ENCODE peak calls at places on chromosome 9, in six cellular contexts. Z is tibial nerve, P is IMR-90, W is HCT116, Q is right lobe of liver, N is heart left ventricle. E is an unnamed sample.
A peak's percentile ranks its signal among the peaks of the same experiment; 100 is the strongest.

GRCh38 chr9:32543047-32543446 is 9.1 kb upstream of the SMIM27 start:
- DNase-seq in Z (no peak), P (no peak), W (no peak), Q (no peak), N (no peak), E (no peak)

GRCh38 chr9:69637193-69637592 is 35.0 kb downstream of the APBA1 start:
- DNase-seq in Z (no peak), P (no peak), W (no peak), Q (no peak), N (no peak), E (no peak)

GRCh38 chr9:70389642-70390266 is 24.7 kb downstream of the KLF9 start:
- DNase-seq in Z (no peak), P (peak; percentile 49), W (no peak), Q (no peak), N (no peak), E (no peak)

GRCh38 chr9:124660341-124660801 is 110.7 kb downstream of the NR6A1 start:
- DNase-seq in Z (no peak), P (peak; percentile 61), W (no peak), Q (no peak), N (peak; percentile 11), E (no peak)

GRCh38 chr9:114280636-114281315 is 42.1 kb upstream of the ORM1 start:
- DNase-seq in Z (no peak), P (peak; percentile 34), W (no peak), Q (no peak), N (peak; percentile 19), E (no peak)

GRCh38 chr9:3080951-3081350 is 237.1 kb upstream of the PUM3 start:
- DNase-seq in Z (no peak), P (peak; percentile 11), W (no peak), Q (no peak), N (no peak), E (no peak)

GRCh38 chr9:23582836-23583235 is 243.2 kb downstream of the ELAVL2 start:
- DNase-seq in Z (no peak), P (no peak), W (no peak), Q (no peak), N (no peak), E (no peak)

GRCh38 chr9:20622330-20623020 is at the start of gene MLLT3:
- DNase-seq in Z (peak; percentile 87), P (peak; percentile 95), W (peak; percentile 84), Q (peak; percentile 97), N (peak; percentile 96), E (peak; percentile 81)

GRCh38 chr9:127556871-127557270 is 55.2 kb upstream of the STXBP1 start:
- DNase-seq in Z (no peak), P (no peak), W (no peak), Q (no peak), N (no peak), E (no peak)

DNA sequence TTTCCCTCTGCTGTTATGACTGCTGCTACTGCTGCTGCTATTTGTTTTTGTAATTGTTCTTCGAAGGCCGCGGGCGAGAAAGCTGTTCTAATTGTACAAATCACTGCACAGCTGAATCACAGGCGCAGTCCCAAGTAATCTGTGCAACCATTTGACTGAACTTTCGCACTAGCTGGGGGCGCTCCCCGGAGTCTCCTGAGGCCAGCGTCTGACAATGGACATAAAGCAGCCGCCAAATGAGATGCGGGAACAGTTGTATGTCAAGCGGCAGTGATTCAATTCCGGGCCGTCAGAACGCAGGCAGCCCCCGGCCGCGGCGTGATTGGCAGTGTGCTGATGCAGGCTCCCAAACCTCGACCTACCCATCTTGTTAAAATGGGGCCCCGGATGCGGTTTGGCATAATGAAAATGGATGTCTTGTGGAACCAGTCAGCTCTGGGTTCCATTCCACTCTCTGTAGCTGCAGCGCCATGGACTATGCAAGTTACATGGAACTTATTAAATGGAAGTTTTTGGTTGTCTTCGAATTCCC is 293.8 kb upstream of the TLE4 start:
- DNase-seq in Z (no peak), P (no peak), W (no peak), Q (no peak), N (no peak), E (no peak)
- TF ChIP-seq POLR2A in Z (no peak), P (no peak), W (no peak), Q (no peak), N (no peak), E (no peak)

DNA sequence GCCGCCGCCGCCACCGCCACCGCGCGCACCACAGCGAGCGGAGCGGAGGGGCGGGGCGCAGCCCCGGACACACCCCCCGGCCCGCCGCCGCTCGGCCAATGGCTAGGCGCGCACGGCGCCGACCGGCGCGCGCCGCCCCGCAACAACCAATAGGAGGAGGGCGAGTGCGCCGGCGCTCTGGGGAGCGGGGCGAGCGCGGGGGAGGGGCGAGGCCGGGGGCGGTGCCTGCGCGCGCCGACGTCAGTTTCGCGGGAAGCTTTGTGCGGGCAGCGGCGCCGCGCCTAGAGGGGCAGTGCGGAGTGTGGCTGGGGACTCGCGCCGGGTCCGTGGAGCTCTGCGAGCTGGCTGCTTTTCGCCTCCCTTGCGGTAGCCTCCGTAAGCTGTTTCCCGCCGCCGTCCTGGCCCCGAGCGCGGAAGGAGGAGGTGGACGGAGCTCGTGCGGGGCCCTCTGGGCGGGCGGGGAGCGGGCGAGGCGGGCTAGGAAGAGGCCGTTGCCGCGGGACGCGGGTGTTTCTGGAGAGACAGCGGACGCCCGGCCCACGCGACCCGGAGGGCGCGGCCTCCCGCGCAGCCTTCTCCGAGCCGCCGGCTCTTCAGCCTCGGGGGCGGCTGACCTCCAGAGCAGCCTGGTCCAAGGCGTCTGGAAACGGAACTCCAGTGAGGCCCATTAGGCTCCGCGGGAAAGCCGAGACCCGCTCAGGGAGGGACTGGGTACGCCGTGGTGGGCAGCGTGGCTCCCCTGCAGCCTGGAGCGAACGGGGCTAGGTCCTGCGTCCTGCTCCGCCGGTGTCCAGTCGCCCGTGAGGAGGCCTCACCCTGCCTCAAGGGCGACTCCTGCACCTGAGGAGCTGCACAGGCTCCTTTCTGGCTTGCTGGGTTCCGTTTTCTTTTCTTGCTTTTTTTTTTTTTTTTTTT is at the start of gene ZMYND19:
- DNase-seq in Z (peak; percentile 83), P (peak; percentile 81), W (peak; percentile 62), Q (peak; percentile 92), N (peak; percentile 92), E (peak; percentile 100)
- TF ChIP-seq POLR2A in Z (no peak), P (peak; percentile 45), W (no peak), Q (peak; percentile 17), N (peak; percentile 17), E (peak; percentile 67)

GRCh38 chr9:36487482-36488321 is 85.0 kb upstream of the MELK start:
- DNase-seq in Z (peak; percentile 77), P (peak; percentile 90), W (peak; percentile 73), Q (peak; percentile 95), N (peak; percentile 93), E (peak; percentile 71)
- TF ChIP-seq POLR2A in Z (peak; percentile 78), P (peak; percentile 65), W (peak; percentile 82), Q (peak; percentile 90), N (peak; percentile 88), E (peak; percentile 86)

GRCh38 chr9:136399176-136400037 is 563 bp downstream of the SNAPC4 start:
- DNase-seq in Z (no peak), P (no peak), W (no peak), Q (no peak), N (no peak), E (peak; percentile 48)

GRCh38 chr9:136398286-136398685 is 1.7 kb downstream of the SNAPC4 start:
- DNase-seq in Z (no peak), P (no peak), W (no peak), Q (no peak), N (no peak), E (no peak)

GRCh38 chr9:136401173-136401922 is 1.4 kb upstream of the SNAPC4 start:
- DNase-seq in Z (no peak), P (peak; percentile 25), W (no peak), Q (no peak), N (no peak), E (no peak)

GRCh38 chr9:136402067-136402466 is 2.1 kb upstream of the SNAPC4 start:
- DNase-seq in Z (no peak), P (no peak), W (no peak), Q (no peak), N (no peak), E (no peak)

DNA sequence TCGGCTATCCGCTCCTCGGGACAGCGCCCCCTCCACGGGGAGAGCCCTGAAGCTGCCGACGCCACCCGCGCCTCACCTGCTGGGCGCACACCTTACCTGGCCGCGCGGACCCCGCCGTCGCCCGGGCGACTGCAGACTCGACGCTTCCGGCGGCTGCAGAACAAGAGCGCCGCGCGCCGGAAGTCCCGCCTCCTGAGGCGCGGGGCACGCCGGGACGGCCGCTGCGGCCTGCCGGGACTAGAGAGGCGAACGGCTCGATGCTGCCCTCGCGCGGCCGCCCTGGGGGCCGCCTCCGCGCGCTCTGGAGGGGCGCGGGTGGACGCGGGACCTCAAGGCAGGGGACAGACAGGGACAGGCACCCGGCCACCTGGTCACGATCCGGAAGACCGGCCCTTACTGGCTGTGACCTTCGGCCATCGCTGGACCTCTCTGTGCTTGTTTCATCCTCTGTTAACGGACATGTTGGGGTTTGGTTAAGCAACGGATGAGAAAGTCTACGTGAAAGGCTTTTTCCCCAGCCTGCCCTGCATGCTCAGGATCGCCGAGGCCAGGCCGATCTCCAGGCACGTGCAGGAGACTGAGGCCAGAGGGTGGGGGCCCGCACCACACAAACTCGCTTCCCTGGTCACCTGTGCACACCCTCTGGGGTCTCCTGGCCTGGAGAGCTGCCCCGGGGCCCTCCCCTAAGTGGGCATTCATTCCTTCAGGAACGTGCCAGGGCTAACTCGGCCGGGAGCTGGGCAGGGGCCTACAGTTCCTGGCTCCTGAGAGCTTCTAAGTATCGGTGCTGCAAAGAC is at the start of gene SNAPC4:
- DNase-seq in Z (peak; percentile 70), P (peak; percentile 78), W (peak; percentile 62), Q (peak; percentile 90), N (peak; percentile 87), E (peak; percentile 98)
- TF ChIP-seq POLR2A in Z (peak; percentile 27), P (peak; percentile 71), W (peak; percentile 85), Q (peak; percentile 71), N (peak; percentile 70), E (peak; percentile 89)

DNA sequence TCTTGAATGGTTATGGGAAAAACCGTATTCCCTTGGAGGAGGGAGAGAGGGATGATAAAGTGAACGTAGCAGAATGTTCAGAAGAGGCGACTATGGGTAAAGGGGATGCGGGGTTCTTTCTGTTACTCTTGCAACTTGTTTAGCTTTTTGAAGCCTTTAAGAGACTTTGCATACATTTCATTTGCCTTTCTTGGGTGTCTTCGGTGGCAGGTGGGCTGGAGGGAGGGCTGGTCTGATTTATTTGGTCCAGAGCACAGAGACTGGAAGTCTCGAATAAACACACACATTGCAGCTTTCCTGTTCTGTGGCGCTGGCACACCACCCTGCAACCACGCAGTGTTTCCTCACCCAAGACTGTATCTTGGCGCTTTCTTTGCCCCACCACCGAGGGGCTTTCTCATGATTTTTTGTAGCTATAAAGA is 23.2 kb downstream of the TTF1 start:
- DNase-seq in Z (no peak), P (no peak), W (no peak), Q (no peak), N (no peak), E (no peak)
- TF ChIP-seq POLR2A in Z (no peak), P (no peak), W (no peak), Q (no peak), N (no peak), E (peak; percentile 35)

DNA sequence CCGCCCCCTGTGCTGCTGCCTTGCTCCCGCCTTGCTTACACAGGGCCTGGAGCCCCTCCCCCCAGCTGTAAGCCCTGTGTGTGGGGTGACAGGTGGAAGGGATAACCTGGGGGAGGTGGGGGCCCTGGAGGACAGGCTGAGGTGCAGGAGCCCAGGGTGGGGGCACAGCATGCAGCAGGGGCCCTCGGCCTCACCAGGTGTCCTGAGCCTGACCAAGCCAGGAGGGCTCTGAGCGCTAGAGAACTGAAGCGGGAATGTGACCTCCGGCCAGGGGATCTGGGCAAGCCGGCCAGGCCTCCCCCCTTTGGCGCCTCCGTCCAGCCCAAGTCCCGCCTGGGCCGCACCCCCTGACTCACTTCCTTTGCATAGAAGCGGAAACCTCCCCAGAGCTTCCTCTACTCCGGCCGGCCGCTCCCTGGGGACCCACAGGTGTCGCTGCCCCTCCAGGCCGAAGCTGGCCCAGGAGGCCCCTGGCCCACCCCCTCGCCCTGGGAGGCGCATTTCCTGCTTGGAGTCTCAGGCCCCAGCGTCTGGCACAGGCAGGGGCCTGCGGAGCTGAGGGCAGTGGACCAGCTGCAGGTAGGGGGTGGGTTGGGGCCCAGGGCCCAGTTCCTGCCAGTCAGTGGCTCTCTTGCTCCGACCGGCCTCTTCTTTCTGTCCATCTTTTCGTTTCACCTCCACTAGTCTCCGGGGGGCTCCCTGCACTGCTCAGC is at the start of gene TOR4A:
- DNase-seq in Z (peak; percentile 44), P (peak; percentile 86), W (peak; percentile 80), Q (peak; percentile 86), N (peak; percentile 95), E (peak; percentile 91)
- TF ChIP-seq POLR2A in Z (no peak), P (peak; percentile 65), W (peak; percentile 31), Q (peak; percentile 3), N (peak; percentile 52), E (peak; percentile 69)